ENCODE peak calls at places on chromosome 14, in seven cellular contexts. T, M, W, N, G, X and Y are unnamed samples.

GRCh38 chr14:44316647-44317432 is 190.2 kb downstream of the FSCB start:
- DNase-seq in T (no peak), M (no peak), W (peak), N (peak), G (peak), X (peak), Y (peak)

GRCh38 chr14:33737446-33737845 is 213.4 kb downstream of the EGLN3 start:
- DNase-seq in T (no peak), M (no peak), W (no peak), N (no peak), G (peak), X (peak), Y (no peak)

GRCh38 chr14:105473033-105473676 is 1.5 kb upstream of the CRIP2 start:
- DNase-seq in T (no peak), M (no peak), W (no peak), N (no peak), G (no peak), X (no peak), Y (no peak)

GRCh38 chr14:85333313-85333712 is 196.6 kb upstream of the FLRT2 start:
- DNase-seq in T (no peak), M (no peak), W (peak), N (no peak), G (peak), X (peak), Y (no peak)

GRCh38 chr14:72613196-72613974 is 280.5 kb downstream of the DPF3 start:
- DNase-seq in T (no peak), M (no peak), W (peak), N (no peak), G (peak), X (peak), Y (no peak)

GRCh38 chr14:68013326-68013725 is 193.7 kb downstream of the RAD51B start:
- DNase-seq in T (no peak), M (no peak), W (no peak), N (no peak), G (no peak), X (no peak), Y (no peak)

GRCh38 chr14:65750906-65751305 is 338.4 kb downstream of the FUT8 start:
- DNase-seq in T (no peak), M (no peak), W (no peak), N (no peak), G (no peak), X (no peak), Y (no peak)

GRCh38 chr14:36901846-36902245 is 240.2 kb downstream of the PAX9 start:
- DNase-seq in T (no peak), M (no peak), W (peak), N (no peak), G (peak), X (peak), Y (no peak)

GRCh38 chr14:75667099-75667498 is 6.1 kb downstream of the TTLL5 start:
- DNase-seq in T (no peak), M (no peak), W (no peak), N (no peak), G (no peak), X (no peak), Y (no peak)

GRCh38 chr14:63564318-63564717 is 21.1 kb upstream of the PPP2R5E start:
- DNase-seq in T (no peak), M (no peak), W (no peak), N (no peak), G (peak), X (peak), Y (no peak)

GRCh38 chr14:70034257-70034656 is 154.5 kb downstream of the SLC8A3 start:
- DNase-seq in T (no peak), M (no peak), W (no peak), N (no peak), G (no peak), X (no peak), Y (no peak)

GRCh38 chr14:96083667-96084320 is 44.6 kb downstream of the C14orf132 start:
- DNase-seq in T (no peak), M (no peak), W (no peak), N (no peak), G (no peak), X (no peak), Y (peak)

GRCh38 chr14:65184032-65184764 is 81.9 kb upstream of the MAX start:
- DNase-seq in T (no peak), M (no peak), W (no peak), N (no peak), G (peak), X (no peak), Y (no peak)